ENCODE peak calls at places on chromosomes 3 and 15, in seven cellular contexts. J is pancreas, F is brain microvascular endothelial cell, G is B cell, P is cardiac fibroblast, D is kidney epithelial cell, C is heart left ventricle. B is an unnamed sample.

GRCh38 chr3:186002884-186003472 is 65.2 kb upstream of the TRA2B start:
- DNase-seq in J (no peak), F (no peak), G (no peak), P (peak; percentile 58), D (no peak), C (no peak), B (no peak)

GRCh38 chr3:188867691-188868090 is 304.1 kb upstream of the TPRG1 start:
- DNase-seq in J (no peak), F (no peak), G (no peak), P (no peak), D (no peak), C (no peak), B (no peak)

GRCh38 chr3:20076296-20076997 is 36.2 kb downstream of the KAT2B start:
- DNase-seq in J (no peak), F (no peak), G (no peak), P (no peak), D (no peak), C (no peak), B (no peak)

GRCh38 chr3:7062714-7063113 is 201.8 kb downstream of the GRM7 start:
- DNase-seq in J (no peak), F (no peak), G (no peak), P (no peak), D (no peak), C (no peak), B (no peak)

GRCh38 chr3:111859974-111860859 is 1.2 kb downstream of the PHLDB2 start:
- DNase-seq in J (peak; percentile 54), F (peak; percentile 88), G (peak; percentile 70), P (peak; percentile 94), D (no peak), C (peak; percentile 78), B (peak; percentile 68)

GRCh38 chr15:58865420-58865880 is 68.0 kb downstream of the SLTM start:
- DNase-seq in J (peak; percentile 31), F (no peak), G (peak; percentile 22), P (peak; percentile 24), D (no peak), C (no peak), B (no peak)

GRCh38 chr15:92623435-92623834 is 32.1 kb downstream of the FAM174B start:
- DNase-seq in J (peak; percentile 87), F (no peak), G (no peak), P (no peak), D (no peak), C (no peak), B (no peak)

GRCh38 chr3:107752202-107752990 is 229.6 kb downstream of the BBX start:
- DNase-seq in J (no peak), F (peak; percentile 42), G (no peak), P (peak; percentile 60), D (no peak), C (no peak), B (no peak)

GRCh38 chr3:143002083-143002712 is 828 bp downstream of the U2SURP start:
- DNase-seq in J (no peak), F (peak; percentile 4), G (no peak), P (peak; percentile 49), D (no peak), C (no peak), B (no peak)

GRCh38 chr3:66164155-66164554 is 56.6 kb upstream of the SLC25A26 start:
- DNase-seq in J (no peak), F (no peak), G (no peak), P (no peak), D (no peak), C (no peak), B (no peak)

GRCh38 chr3:66162766-66163165 is 58.0 kb upstream of the SLC25A26 start:
- DNase-seq in J (no peak), F (no peak), G (no peak), P (no peak), D (no peak), C (no peak), B (no peak)

GRCh38 chr3:66158933-66159332 is 61.9 kb upstream of the SLC25A26 start:
- DNase-seq in J (no peak), F (no peak), G (no peak), P (no peak), D (no peak), C (no peak), B (no peak)

GRCh38 chr3:66165679-66166078 is 55.1 kb upstream of the SLC25A26 start:
- DNase-seq in J (no peak), F (no peak), G (no peak), P (no peak), D (no peak), C (no peak), B (no peak)

DNA sequence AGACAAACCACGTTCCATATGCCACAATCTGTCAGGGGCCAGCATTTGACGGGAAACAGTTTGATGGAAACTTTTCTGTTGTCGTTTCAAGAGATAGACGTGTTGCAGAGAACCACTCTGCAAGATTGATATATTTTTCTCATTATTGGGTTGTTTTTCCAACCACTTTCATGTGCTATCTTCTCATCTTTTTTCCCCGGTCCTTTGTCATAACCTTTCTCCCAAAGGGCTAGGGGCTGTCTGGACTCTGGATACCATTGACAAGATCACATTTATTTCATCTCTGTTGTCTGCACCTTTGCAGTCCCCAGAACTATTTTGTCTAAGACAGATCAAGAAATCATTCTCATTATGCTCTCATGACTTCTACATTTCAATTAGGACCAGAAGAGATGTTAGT is 57.6 kb upstream of the SLC25A26 start:
- DNase-seq in J (no peak), F (no peak), G (no peak), P (no peak), D (no peak), C (no peak), B (no peak)
- TF ChIP-seq CTCF in J (no peak), F (no peak), G (no peak), P (no peak), D (no peak), C (no peak), B (no peak)

GRCh38 chr3:32391643-32392529 is at the start of gene CMTM7:
- DNase-seq in J (peak; percentile 80), F (peak; percentile 22), G (peak; percentile 71), P (peak; percentile 58), D (no peak), C (peak; percentile 73), B (peak; percentile 76)
- TF ChIP-seq CTCF in J (no peak), F (no peak), G (no peak), P (no peak), D (no peak), C (no peak), B (no peak)

DNA sequence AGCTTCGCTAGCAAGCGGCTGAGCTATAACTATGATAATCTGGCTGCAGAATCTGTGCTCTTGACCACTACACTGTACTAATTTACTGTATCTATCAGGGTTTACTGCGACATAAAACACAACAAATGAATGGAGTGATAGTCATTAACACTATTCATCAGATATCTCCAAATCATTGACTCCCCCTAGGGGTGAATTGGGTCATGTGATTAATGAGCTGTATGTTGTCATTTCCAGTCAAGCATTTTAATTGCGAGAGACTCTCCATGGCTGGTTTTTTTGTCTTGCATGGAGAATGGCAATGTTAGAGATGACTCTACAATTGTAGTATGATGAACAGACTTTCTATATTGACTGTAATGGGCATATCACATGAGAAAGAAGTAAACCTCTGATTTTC is 10.5 kb upstream of the TM4SF18 start:
- DNase-seq in J (no peak), F (no peak), G (no peak), P (no peak), D (no peak), C (no peak), B (no peak)
- TF ChIP-seq CTCF in J (no peak), F (no peak), G (no peak), P (no peak), D (peak; percentile 7), C (no peak), B (no peak)

DNA sequence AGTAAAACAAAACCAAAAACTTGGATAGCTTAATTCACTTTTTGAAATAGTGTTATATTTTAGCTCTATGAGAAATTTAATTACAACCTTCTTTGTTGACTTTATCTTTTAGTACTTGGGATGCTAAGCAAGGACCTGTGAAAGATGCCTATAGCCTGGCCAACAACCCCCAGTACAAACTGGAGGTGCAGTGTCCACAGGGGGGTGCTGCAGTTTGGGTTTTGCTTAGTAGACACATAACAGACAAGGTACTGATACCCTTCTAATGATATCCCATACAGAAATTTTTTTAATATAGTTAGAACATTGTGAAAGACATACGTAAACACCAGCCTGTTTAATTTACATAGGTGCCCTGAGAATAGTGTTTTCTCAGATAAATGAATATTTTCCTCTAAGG is 35.3 kb downstream of the CAPN7 start:
- DNase-seq in J (no peak), F (peak; percentile 7), G (peak; percentile 52), P (peak; percentile 9), D (no peak), C (no peak), B (no peak)
- TF ChIP-seq CTCF in J (no peak), F (peak; percentile 56), G (peak; percentile 64), P (peak; percentile 26), D (peak; percentile 24), C (no peak), B (peak; percentile 29)

GRCh38 chr15:100230784-100231183 is 111.0 kb downstream of the ADAMTS17 start:
- DNase-seq in J (no peak), F (no peak), G (no peak), P (no peak), D (no peak), C (no peak), B (no peak)
- TF ChIP-seq CTCF in J (no peak), F (no peak), G (no peak), P (no peak), D (no peak), C (no peak), B (no peak)